ENCODE peak calls at places on chromosomes 1 and 21, in four cellular contexts. One of them, this sample, is unnamed.

GRCh38 chr21:27134513-27134912 is 167.6 kb upstream of the ADAMTS5 start:
- DNase-seq in lower leg skin: no peak
- DNase-seq in heart left ventricle: no peak
- DNase-seq in psoas muscle: no peak
- DNase-seq in this sample: no peak

GRCh38 chr1:110425611-110426152 is 18.2 kb upstream of the LAMTOR5 start:
- DNase-seq in lower leg skin: peak
- DNase-seq in heart left ventricle: no peak
- DNase-seq in psoas muscle: peak
- DNase-seq in this sample: no peak

GRCh38 chr1:25572708-25573590 is 29.5 kb downstream of the LDLRAP1 start:
- DNase-seq in lower leg skin: no peak
- DNase-seq in heart left ventricle: no peak
- DNase-seq in psoas muscle: peak
- DNase-seq in this sample: no peak

GRCh38 chr1:190207733-190208132 is 269.9 kb downstream of the BRINP3 start:
- DNase-seq in lower leg skin: no peak
- DNase-seq in heart left ventricle: no peak
- DNase-seq in psoas muscle: no peak
- DNase-seq in this sample: no peak

GRCh38 chr1:85496881-85497582 is 32.1 kb upstream of the DDAH1 start:
- DNase-seq in lower leg skin: no peak
- DNase-seq in heart left ventricle: no peak
- DNase-seq in psoas muscle: no peak
- DNase-seq in this sample: no peak

GRCh38 chr21:36572091-36572490 is 92.2 kb upstream of the CLDN14 start:
- DNase-seq in lower leg skin: no peak
- DNase-seq in heart left ventricle: no peak
- DNase-seq in psoas muscle: no peak
- DNase-seq in this sample: no peak

GRCh38 chr1:176820292-176821056 is 344.0 kb downstream of the ASTN1 start:
- DNase-seq in lower leg skin: no peak
- DNase-seq in heart left ventricle: no peak
- DNase-seq in psoas muscle: no peak
- DNase-seq in this sample: no peak

GRCh38 chr1:9443913-9444445 is 95.3 kb upstream of the SLC25A33 start:
- DNase-seq in lower leg skin: no peak
- DNase-seq in heart left ventricle: no peak
- DNase-seq in psoas muscle: peak
- DNase-seq in this sample: no peak

GRCh38 chr21:15301736-15302135 is 236.9 kb upstream of the NRIP1 start:
- DNase-seq in lower leg skin: no peak
- DNase-seq in heart left ventricle: no peak
- DNase-seq in psoas muscle: no peak
- DNase-seq in this sample: no peak

GRCh38 chr21:41960386-41960785 is 6.6 kb upstream of the C2CD2 start:
- DNase-seq in lower leg skin: no peak
- DNase-seq in heart left ventricle: no peak
- DNase-seq in psoas muscle: no peak
- DNase-seq in this sample: no peak

GRCh38 chr1:114745351-114745750 is 12.4 kb downstream of the CSDE1 start:
- DNase-seq in lower leg skin: no peak
- DNase-seq in heart left ventricle: no peak
- DNase-seq in psoas muscle: no peak
- DNase-seq in this sample: no peak

GRCh38 chr1:201358596-201358995 is 18.9 kb downstream of the TNNT2 start:
- DNase-seq in lower leg skin: no peak
- DNase-seq in heart left ventricle: no peak
- DNase-seq in psoas muscle: no peak
- DNase-seq in this sample: no peak

GRCh38 chr21:45986316-45987051 is 4.9 kb downstream of the COL6A1 start:
- DNase-seq in lower leg skin: no peak
- DNase-seq in heart left ventricle: peak
- DNase-seq in psoas muscle: no peak
- DNase-seq in this sample: no peak

GRCh38 chr1:12615166-12615915 is 2.7 kb downstream of the DHRS3 start:
- DNase-seq in lower leg skin: no peak
- DNase-seq in heart left ventricle: no peak
- DNase-seq in psoas muscle: no peak
- DNase-seq in this sample: no peak

GRCh38 chr21:26909972-26910371 is 56.9 kb downstream of the ADAMTS5 start:
- DNase-seq in lower leg skin: no peak
- DNase-seq in heart left ventricle: no peak
- DNase-seq in psoas muscle: no peak
- DNase-seq in this sample: no peak

GRCh38 chr1:112267929-112268328 is 128.1 kb upstream of the CTTNBP2NL start:
- DNase-seq in lower leg skin: no peak
- DNase-seq in heart left ventricle: peak
- DNase-seq in psoas muscle: peak
- DNase-seq in this sample: no peak

GRCh38 chr1:145901312-145902021 is 8.4 kb downstream of the ITGA10 start:
- DNase-seq in lower leg skin: no peak
- DNase-seq in heart left ventricle: no peak
- DNase-seq in psoas muscle: no peak
- DNase-seq in this sample: no peak
- TF ChIP-seq CTCF in lower leg skin: no peak
- TF ChIP-seq CTCF in heart left ventricle: no peak
- TF ChIP-seq CTCF in psoas muscle: no peak
- TF ChIP-seq CTCF in this sample: no peak

GRCh38 chr1:6396998-6397397 is 3.4 kb upstream of the ACOT7 start:
- DNase-seq in lower leg skin: no peak
- DNase-seq in heart left ventricle: no peak
- DNase-seq in psoas muscle: no peak
- DNase-seq in this sample: no peak
- TF ChIP-seq CTCF in lower leg skin: no peak
- TF ChIP-seq CTCF in heart left ventricle: no peak
- TF ChIP-seq CTCF in psoas muscle: no peak
- TF ChIP-seq CTCF in this sample: no peak

GRCh38 chr1:168734946-168735345 is 5.9 kb upstream of the DPT start:
- DNase-seq in lower leg skin: no peak
- DNase-seq in heart left ventricle: no peak
- DNase-seq in psoas muscle: no peak
- DNase-seq in this sample: no peak
- TF ChIP-seq CTCF in lower leg skin: no peak
- TF ChIP-seq CTCF in heart left ventricle: no peak
- TF ChIP-seq CTCF in psoas muscle: no peak
- TF ChIP-seq CTCF in this sample: no peak

GRCh38 chr1:17723684-17724083 is 31.4 kb upstream of the ACTL8 start:
- DNase-seq in lower leg skin: no peak
- DNase-seq in heart left ventricle: no peak
- DNase-seq in psoas muscle: no peak
- DNase-seq in this sample: no peak
- TF ChIP-seq CTCF in lower leg skin: no peak
- TF ChIP-seq CTCF in heart left ventricle: no peak
- TF ChIP-seq CTCF in psoas muscle: no peak
- TF ChIP-seq CTCF in this sample: no peak

GRCh38 chr21:39319814-39320332 is 6.4 kb upstream of the BRWD1 start:
- DNase-seq in lower leg skin: no peak
- DNase-seq in heart left ventricle: no peak
- DNase-seq in psoas muscle: no peak
- DNase-seq in this sample: no peak
- TF ChIP-seq CTCF in lower leg skin: no peak
- TF ChIP-seq CTCF in heart left ventricle: no peak
- TF ChIP-seq CTCF in psoas muscle: no peak
- TF ChIP-seq CTCF in this sample: no peak